ENCODE peak calls at places on chromosome 22, in six cellular contexts. One of them, this sample, is unnamed. For H3K36me3 and H3K9me3, the result is how much of the 10 kb centered on the place peaks cover.

GRCh38 chr22:33240901-33241300 is 182.7 kb upstream of the SYN3 start:
- DNase-seq in psoas muscle: no peak
- DNase-seq in CD8-positive, alpha-beta memory T cell: no peak
- DNase-seq in transverse colon: no peak
- DNase-seq in stomach: no peak
- DNase-seq in MG63: peak
- DNase-seq in this sample: no peak

GRCh38 chr22:50544078-50544745 is 1.5 kb upstream of the KLHDC7B start:
- DNase-seq in psoas muscle: peak
- DNase-seq in CD8-positive, alpha-beta memory T cell: peak
- DNase-seq in transverse colon: peak
- DNase-seq in stomach: peak
- DNase-seq in MG63: no peak
- DNase-seq in this sample: peak

GRCh38 chr22:28822930-28823481 is 22.6 kb upstream of the XBP1 start:
- DNase-seq in psoas muscle: no peak
- DNase-seq in CD8-positive, alpha-beta memory T cell: no peak
- DNase-seq in transverse colon: peak
- DNase-seq in stomach: peak
- DNase-seq in MG63: no peak
- DNase-seq in this sample: peak

GRCh38 chr22:32080904-32081303 is 37.8 kb downstream of the SLC5A1 start:
- DNase-seq in psoas muscle: no peak
- DNase-seq in CD8-positive, alpha-beta memory T cell: peak
- DNase-seq in transverse colon: peak
- DNase-seq in stomach: peak
- DNase-seq in MG63: peak
- DNase-seq in this sample: no peak

GRCh38 chr22:25923952-25924351 is 182.0 kb downstream of the MYO18B start:
- DNase-seq in psoas muscle: no peak
- DNase-seq in CD8-positive, alpha-beta memory T cell: no peak
- DNase-seq in transverse colon: no peak
- DNase-seq in stomach: no peak
- DNase-seq in MG63: no peak
- DNase-seq in this sample: no peak

GRCh38 chr22:11066458-11067285 is 4461.3 kb upstream of the OR11H1 start:
- DNase-seq in psoas muscle: peak
- DNase-seq in CD8-positive, alpha-beta memory T cell: no peak
- DNase-seq in transverse colon: no peak
- DNase-seq in stomach: no peak
- DNase-seq in MG63: no peak
- DNase-seq in this sample: no peak

GRCh38 chr22:44231229-44231628 is 50.5 kb downstream of the PARVG start:
- DNase-seq in psoas muscle: no peak
- DNase-seq in CD8-positive, alpha-beta memory T cell: no peak
- DNase-seq in transverse colon: no peak
- DNase-seq in stomach: no peak
- DNase-seq in MG63: no peak
- DNase-seq in this sample: no peak

GRCh38 chr22:27879923-27880322 is 39.1 kb downstream of the PITPNB start:
- DNase-seq in psoas muscle: no peak
- DNase-seq in CD8-positive, alpha-beta memory T cell: no peak
- DNase-seq in transverse colon: no peak
- DNase-seq in stomach: no peak
- DNase-seq in MG63: peak
- DNase-seq in this sample: no peak

GRCh38 chr22:32625985-32626384 is 151.4 kb downstream of the FBXO7 start:
- DNase-seq in psoas muscle: no peak
- DNase-seq in CD8-positive, alpha-beta memory T cell: no peak
- DNase-seq in transverse colon: no peak
- DNase-seq in stomach: no peak
- DNase-seq in MG63: no peak
- DNase-seq in this sample: no peak

GRCh38 chr22:28799125-28799833 is 1.1 kb downstream of the XBP1 start:
- DNase-seq in psoas muscle: peak
- DNase-seq in CD8-positive, alpha-beta memory T cell: peak
- DNase-seq in transverse colon: peak
- DNase-seq in stomach: no peak
- DNase-seq in MG63: peak
- DNase-seq in this sample: peak

GRCh38 chr22:23266780-23267179 is 86.5 kb downstream of the BCR start:
- DNase-seq in psoas muscle: no peak
- DNase-seq in CD8-positive, alpha-beta memory T cell: no peak
- DNase-seq in transverse colon: no peak
- DNase-seq in stomach: no peak
- DNase-seq in MG63: no peak
- DNase-seq in this sample: no peak

GRCh38 chr22:24431309-24432034 is 4.1 kb downstream of the ADORA2A start:
- DNase-seq in psoas muscle: peak
- DNase-seq in CD8-positive, alpha-beta memory T cell: no peak
- DNase-seq in transverse colon: no peak
- DNase-seq in stomach: no peak
- DNase-seq in MG63: no peak
- DNase-seq in this sample: no peak

GRCh38 chr22:19877626-19878339 is 23.1 kb upstream of the GNB1L start:
- DNase-seq in psoas muscle: no peak
- DNase-seq in CD8-positive, alpha-beta memory T cell: no peak
- DNase-seq in transverse colon: no peak
- DNase-seq in stomach: no peak
- DNase-seq in MG63: no peak
- DNase-seq in this sample: no peak

GRCh38 chr22:22316589-22316988 is 72.0 kb downstream of the VPREB1 start:
- DNase-seq in psoas muscle: no peak
- DNase-seq in CD8-positive, alpha-beta memory T cell: no peak
- DNase-seq in transverse colon: no peak
- DNase-seq in stomach: no peak
- DNase-seq in MG63: no peak
- DNase-seq in this sample: no peak

GRCh38 chr22:37283393-37283937 is 1.2 kb downstream of the CYTH4 start:
- DNase-seq in psoas muscle: no peak
- DNase-seq in CD8-positive, alpha-beta memory T cell: peak
- DNase-seq in transverse colon: peak
- DNase-seq in stomach: no peak
- DNase-seq in MG63: no peak
- DNase-seq in this sample: no peak

GRCh38 chr22:30224161-30224857 is 22.2 kb downstream of the LIF start:
- DNase-seq in psoas muscle: no peak
- DNase-seq in CD8-positive, alpha-beta memory T cell: no peak
- DNase-seq in transverse colon: no peak
- DNase-seq in stomach: no peak
- DNase-seq in MG63: peak
- DNase-seq in this sample: no peak

GRCh38 chr22:49847751-49848689 is 5.6 kb upstream of the ZBED4 start:
- DNase-seq in psoas muscle: peak
- DNase-seq in CD8-positive, alpha-beta memory T cell: no peak
- DNase-seq in transverse colon: peak
- DNase-seq in stomach: no peak
- DNase-seq in MG63: no peak
- DNase-seq in this sample: peak

GRCh38 chr22:23781533-23781932 is 5.2 kb upstream of the SMARCB1 start:
- DNase-seq in psoas muscle: peak
- DNase-seq in CD8-positive, alpha-beta memory T cell: no peak
- DNase-seq in transverse colon: no peak
- DNase-seq in stomach: no peak
- DNase-seq in MG63: peak
- DNase-seq in this sample: no peak

GRCh38 chr22:36823177-36823839 is 6.5 kb upstream of the PVALB start:
- DNase-seq in psoas muscle: no peak
- DNase-seq in CD8-positive, alpha-beta memory T cell: no peak
- DNase-seq in transverse colon: no peak
- DNase-seq in stomach: no peak
- DNase-seq in MG63: no peak
- DNase-seq in this sample: no peak

GRCh38 chr22:20424937-20425587 is 12.6 kb downstream of the SCARF2 start:
- DNase-seq in psoas muscle: peak
- DNase-seq in CD8-positive, alpha-beta memory T cell: no peak
- DNase-seq in transverse colon: no peak
- DNase-seq in stomach: no peak
- DNase-seq in MG63: no peak
- DNase-seq in this sample: no peak

GRCh38 chr22:50440544-50441249 is 34.1 kb downstream of the SBF1 start:
- DNase-seq in psoas muscle: peak
- DNase-seq in CD8-positive, alpha-beta memory T cell: no peak
- DNase-seq in transverse colon: no peak
- DNase-seq in stomach: no peak
- DNase-seq in MG63: no peak
- DNase-seq in this sample: peak

GRCh38 chr22:19497245-19497644 is 17.5 kb downstream of the CDC45 start:
- DNase-seq in psoas muscle: no peak
- DNase-seq in CD8-positive, alpha-beta memory T cell: no peak
- DNase-seq in transverse colon: no peak
- DNase-seq in stomach: no peak
- DNase-seq in MG63: peak
- DNase-seq in this sample: no peak

GRCh38 chr22:23685205-23685784 is 5.5 kb upstream of the RGL4 start:
- DNase-seq in psoas muscle: peak
- DNase-seq in CD8-positive, alpha-beta memory T cell: no peak
- DNase-seq in transverse colon: no peak
- DNase-seq in stomach: peak
- DNase-seq in MG63: peak
- DNase-seq in this sample: no peak

GRCh38 chr22:19476023-19476422 is 3.0 kb downstream of the UFD1 start:
- DNase-seq in psoas muscle: no peak
- DNase-seq in CD8-positive, alpha-beta memory T cell: no peak
- DNase-seq in transverse colon: no peak
- DNase-seq in stomach: no peak
- DNase-seq in MG63: no peak
- DNase-seq in this sample: no peak

GRCh38 chr22:21727768-21728167 is 7.8 kb downstream of the YPEL1 start:
- DNase-seq in psoas muscle: no peak
- DNase-seq in CD8-positive, alpha-beta memory T cell: no peak
- DNase-seq in transverse colon: no peak
- DNase-seq in stomach: no peak
- DNase-seq in MG63: no peak
- DNase-seq in this sample: no peak

GRCh38 chr22:42816339-42816738 is 40.7 kb downstream of the ARFGAP3 start:
- DNase-seq in psoas muscle: no peak
- DNase-seq in CD8-positive, alpha-beta memory T cell: no peak
- DNase-seq in transverse colon: no peak
- DNase-seq in stomach: no peak
- DNase-seq in MG63: no peak
- DNase-seq in this sample: peak

GRCh38 chr22:42817556-42817955 is 39.5 kb downstream of the ARFGAP3 start:
- DNase-seq in psoas muscle: no peak
- DNase-seq in CD8-positive, alpha-beta memory T cell: no peak
- DNase-seq in transverse colon: no peak
- DNase-seq in stomach: no peak
- DNase-seq in MG63: no peak
- DNase-seq in this sample: no peak

GRCh38 chr22:42821386-42821785 is 35.7 kb downstream of the ARFGAP3 start:
- DNase-seq in psoas muscle: no peak
- DNase-seq in CD8-positive, alpha-beta memory T cell: no peak
- DNase-seq in transverse colon: no peak
- DNase-seq in stomach: no peak
- DNase-seq in MG63: no peak
- DNase-seq in this sample: no peak

GRCh38 chr22:42819412-42820069 is 37.5 kb downstream of the ARFGAP3 start:
- DNase-seq in psoas muscle: no peak
- DNase-seq in CD8-positive, alpha-beta memory T cell: no peak
- DNase-seq in transverse colon: no peak
- DNase-seq in stomach: no peak
- DNase-seq in MG63: no peak
- DNase-seq in this sample: no peak

GRCh38 chr22:42820075-42820763 is 36.9 kb downstream of the ARFGAP3 start:
- DNase-seq in psoas muscle: no peak
- DNase-seq in CD8-positive, alpha-beta memory T cell: no peak
- DNase-seq in transverse colon: no peak
- DNase-seq in stomach: no peak
- DNase-seq in MG63: no peak
- DNase-seq in this sample: no peak
- H3K36me3 ChIP-seq in psoas muscle: half or more
- H3K36me3 ChIP-seq in CD8-positive, alpha-beta memory T cell: under half
- H3K36me3 ChIP-seq in transverse colon: under half
- H3K36me3 ChIP-seq in stomach: half or more
- H3K36me3 ChIP-seq in MG63: under half
- H3K36me3 ChIP-seq in this sample: under half

DNA sequence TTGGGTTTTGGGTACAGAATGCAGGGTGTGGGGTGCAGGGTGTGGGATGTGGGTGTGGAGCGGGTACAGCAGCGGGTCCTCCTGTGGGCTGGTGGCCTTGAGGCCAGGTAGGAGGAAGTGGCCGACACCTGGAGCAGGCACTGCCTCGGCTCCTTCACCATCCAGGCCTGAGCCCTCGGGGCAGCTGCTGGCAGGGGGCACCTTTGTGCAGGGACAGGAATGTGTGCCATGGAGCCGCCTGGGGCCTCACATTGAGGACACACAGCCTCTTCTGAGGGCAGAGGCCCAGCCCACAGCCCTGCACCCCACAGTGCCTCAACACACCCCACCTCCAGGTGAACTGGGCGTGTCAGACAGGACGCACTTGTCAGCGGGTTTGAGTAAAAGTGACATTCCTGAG is 984.0 kb downstream of the BRD1 start:
- DNase-seq in psoas muscle: no peak
- DNase-seq in CD8-positive, alpha-beta memory T cell: no peak
- DNase-seq in transverse colon: no peak
- DNase-seq in stomach: no peak
- DNase-seq in MG63: no peak
- DNase-seq in this sample: no peak
- H3K9me3 ChIP-seq in psoas muscle: under half
- H3K9me3 ChIP-seq in CD8-positive, alpha-beta memory T cell: under half
- H3K9me3 ChIP-seq in transverse colon: under half
- H3K9me3 ChIP-seq in stomach: under half
- H3K9me3 ChIP-seq in MG63: under half
- H3K9me3 ChIP-seq in this sample: under half

DNA sequence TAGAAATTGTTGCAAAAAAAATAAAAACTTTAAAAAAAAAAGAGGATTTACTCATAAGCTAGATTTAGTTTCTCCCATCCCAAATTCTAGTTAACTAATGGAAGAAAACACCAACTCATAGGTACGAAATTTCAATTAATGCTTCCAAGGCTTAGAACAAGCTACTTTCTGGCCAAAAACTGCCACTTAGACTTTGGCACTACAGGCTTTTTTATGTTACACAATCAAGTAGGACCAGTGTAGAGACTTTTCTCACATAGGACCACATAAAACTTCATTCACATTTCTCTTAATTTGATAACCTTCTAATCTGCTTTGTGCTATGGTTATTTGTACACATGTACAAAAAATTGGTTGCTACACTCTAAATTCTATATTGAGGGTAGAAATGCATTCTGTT is 3.1 kb downstream of the ST13 start:
- DNase-seq in psoas muscle: no peak
- DNase-seq in CD8-positive, alpha-beta memory T cell: no peak
- DNase-seq in transverse colon: no peak
- DNase-seq in stomach: no peak
- DNase-seq in MG63: no peak
- DNase-seq in this sample: peak
- H3K36me3 ChIP-seq in psoas muscle: under half
- H3K36me3 ChIP-seq in CD8-positive, alpha-beta memory T cell: under half
- H3K36me3 ChIP-seq in transverse colon: under half
- H3K36me3 ChIP-seq in stomach: under half
- H3K36me3 ChIP-seq in MG63: half or more
- H3K36me3 ChIP-seq in this sample: under half

DNA sequence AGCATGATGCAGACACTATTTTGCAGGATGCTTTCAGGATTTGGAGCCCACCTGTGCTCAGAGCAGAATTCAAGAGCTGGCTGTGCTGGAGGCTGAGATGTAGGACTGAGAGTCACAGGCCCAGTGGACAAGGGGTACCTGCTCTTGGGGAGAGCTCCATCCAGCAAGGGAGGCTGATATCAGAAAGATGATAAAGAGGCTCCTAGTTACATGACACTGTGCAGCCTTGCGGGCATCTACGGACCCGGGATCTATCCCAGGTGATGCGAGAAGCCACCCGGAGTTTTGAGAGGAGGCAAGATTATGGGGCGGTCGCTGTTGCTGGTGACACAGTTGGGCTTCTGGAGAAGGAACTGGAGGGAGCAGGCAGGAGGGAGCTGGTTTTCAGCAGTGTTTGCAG is 579.0 kb downstream of the TBC1D22A start:
- DNase-seq in psoas muscle: no peak
- DNase-seq in CD8-positive, alpha-beta memory T cell: no peak
- DNase-seq in transverse colon: no peak
- DNase-seq in stomach: no peak
- DNase-seq in MG63: no peak
- DNase-seq in this sample: no peak
- H3K9me3 ChIP-seq in psoas muscle: under half
- H3K9me3 ChIP-seq in CD8-positive, alpha-beta memory T cell: under half
- H3K9me3 ChIP-seq in transverse colon: under half
- H3K9me3 ChIP-seq in stomach: under half
- H3K9me3 ChIP-seq in MG63: under half
- H3K9me3 ChIP-seq in this sample: under half